ENCODE peak calls at places on chromosomes 3 and 15, in six cellular contexts. D, I, B, U, O and S are unnamed samples.

GRCh38 chr3:133464573-133464972 is 64.7 kb downstream of the BFSP2 start:
- DNase-seq in U (no peak), B (no peak), O (no peak), D (no peak), I (no peak), S (no peak)

GRCh38 chr3:110933786-110934415 is 137.7 kb upstream of the NECTIN3 start:
- DNase-seq in U (no peak), D (no peak), I (no peak), B (no peak), O (no peak), S (no peak)

GRCh38 chr3:7669641-7670040 is 808.7 kb downstream of the GRM7 start:
- DNase-seq in I (no peak), U (no peak), O (no peak), B (no peak), D (no peak), S (no peak)

GRCh38 chr15:100898661-100899462 is 19.2 kb downstream of the ALDH1A3 start:
- DNase-seq in D (no peak), O (no peak), U (no peak), I (no peak), B (no peak), S (no peak)

GRCh38 chr3:35296533-35296932 is 342.8 kb upstream of the ARPP21 start:
- DNase-seq in O (no peak), B (no peak), D (no peak), U (no peak), I (no peak), S (no peak)

GRCh38 chr15:77118787-77119410 is 48.0 kb upstream of the TSPAN3 start:
- DNase-seq in I (no peak), O (no peak), U (peak), D (peak), B (peak), S (peak)

GRCh38 chr3:182331356-182331755 is 461.9 kb upstream of the ATP11B start:
- DNase-seq in I (no peak), D (no peak), O (no peak), B (no peak), U (no peak), S (no peak)

GRCh38 chr3:75863130-75863529 is 77.8 kb upstream of the ZNF717 start:
- DNase-seq in D (no peak), O (no peak), U (no peak), B (no peak), I (no peak), S (no peak)

GRCh38 chr3:114929971-114930732 is 216.9 kb downstream of the ZBTB20 start:
- DNase-seq in I (no peak), B (no peak), D (no peak), O (no peak), U (no peak), S (no peak)

GRCh38 chr3:170809021-170809974 is 60.7 kb downstream of the RPL22L1 start:
- DNase-seq in D (no peak), I (no peak), U (peak), O (no peak), B (no peak), S (peak)
- TF ChIP-seq CTCF in D (peak), I (no peak), U (peak), O (peak), B (peak), S (peak)

DNA sequence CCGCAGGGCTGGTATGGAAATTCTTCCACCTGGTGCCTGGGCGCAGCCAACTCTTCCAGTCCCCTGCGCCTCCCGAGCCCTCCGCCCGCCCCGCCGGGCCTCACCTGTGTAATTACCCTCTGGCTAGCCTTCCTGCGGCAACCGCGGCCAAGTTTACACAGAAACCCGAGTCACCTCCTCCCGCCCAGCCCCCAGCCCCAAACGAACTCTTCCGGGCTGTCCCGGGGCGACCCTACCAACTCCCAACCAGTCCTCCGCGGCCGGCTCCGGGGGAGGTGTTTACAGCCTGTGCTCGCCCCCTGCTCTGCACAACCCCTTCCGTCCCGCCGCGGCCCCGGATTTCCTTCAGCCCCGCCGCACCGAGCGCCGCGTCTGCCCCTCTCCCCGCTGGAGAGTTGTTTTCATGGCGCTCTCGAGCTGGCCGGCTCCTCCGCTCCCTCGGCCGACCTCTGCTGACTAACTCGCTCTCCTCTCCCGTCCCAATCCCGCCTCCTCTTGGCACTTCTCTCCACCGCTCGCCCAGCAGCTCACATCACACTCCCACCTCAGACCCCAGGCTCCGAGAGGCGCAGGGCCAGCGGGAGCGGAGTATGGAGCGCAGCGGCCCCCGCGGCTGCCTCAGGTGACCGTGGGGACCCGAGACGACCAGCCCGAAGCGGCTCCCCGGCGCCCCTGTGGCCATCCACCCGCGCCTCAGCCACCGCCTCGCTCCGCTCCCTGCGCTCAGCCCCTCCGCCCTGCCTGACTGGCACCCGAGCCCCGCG is 538 bp downstream of the ATOSA start:
- DNase-seq in I (peak), O (peak), B (no peak), U (peak), D (peak), S (peak)
- TF ChIP-seq POLR2A in I (no peak), O (no peak), B (no peak), U (no peak), D (no peak), S (no peak)

GRCh38 chr3:5205165-5205941 is 17.8 kb downstream of the EDEM1 start:
- DNase-seq in B (no peak), D (no peak), O (no peak), I (no peak), U (no peak), S (no peak)

GRCh38 chr3:5201536-5201935 is 14.0 kb downstream of the EDEM1 start:
- DNase-seq in U (no peak), O (no peak), I (no peak), B (no peak), D (no peak), S (no peak)

GRCh38 chr3:5198986-5199731 is 11.7 kb downstream of the EDEM1 start:
- DNase-seq in D (no peak), I (no peak), B (no peak), O (no peak), U (no peak), S (no peak)

GRCh38 chr3:5198313-5198677 is 10.8 kb downstream of the EDEM1 start:
- DNase-seq in O (no peak), I (no peak), D (no peak), B (no peak), U (no peak), S (no peak)

DNA sequence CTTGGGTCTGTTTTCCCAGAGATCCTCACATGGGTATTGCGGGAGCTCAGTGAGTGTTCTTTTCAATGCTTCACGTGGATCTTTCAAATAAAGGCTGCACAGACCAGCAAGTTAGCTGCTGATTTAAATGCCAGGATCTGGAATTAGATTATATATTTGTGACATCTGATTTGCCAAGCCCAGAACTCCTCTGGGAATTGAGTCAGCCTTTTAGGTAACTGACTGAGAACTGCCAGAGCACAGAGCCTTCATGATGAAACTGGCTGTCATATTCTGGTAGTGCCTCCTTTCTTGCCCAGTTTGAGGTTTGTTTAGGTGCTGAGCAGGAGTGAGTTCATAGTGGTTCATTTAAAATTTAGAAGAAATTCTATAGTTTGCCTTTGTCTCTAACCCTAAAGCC is 14.8 kb downstream of the EDEM1 start:
- DNase-seq in I (no peak), D (no peak), B (no peak), O (no peak), U (no peak), S (no peak)
- H3K27ac ChIP-seq in I (no peak), D (no peak), B (no peak), O (no peak), U (no peak), S (no peak)

GRCh38 chr3:18424213-18424861 is 802 bp downstream of the SATB1 start:
- DNase-seq in B (no peak), O (peak), U (peak), D (no peak), I (peak), S (no peak)

GRCh38 chr3:18426597-18426996 is 1.5 kb upstream of the SATB1 start:
- DNase-seq in D (no peak), I (no peak), B (no peak), O (no peak), U (no peak), S (no peak)

GRCh38 chr3:18423401-18424212 is 1.5 kb downstream of the SATB1 start:
- DNase-seq in O (peak), U (peak), I (peak), B (no peak), D (peak), S (peak)

GRCh38 chr3:18425641-18426403 is 683 bp upstream of the SATB1 start:
- DNase-seq in O (peak), U (peak), D (peak), I (peak), B (no peak), S (no peak)

GRCh38 chr3:18424862-18425640 is at the start of gene SATB1:
- DNase-seq in D (peak), U (peak), I (peak), O (peak), B (peak), S (peak)
- TF ChIP-seq CTCF in D (no peak), U (no peak), I (no peak), O (no peak), B (no peak), S (no peak)

DNA sequence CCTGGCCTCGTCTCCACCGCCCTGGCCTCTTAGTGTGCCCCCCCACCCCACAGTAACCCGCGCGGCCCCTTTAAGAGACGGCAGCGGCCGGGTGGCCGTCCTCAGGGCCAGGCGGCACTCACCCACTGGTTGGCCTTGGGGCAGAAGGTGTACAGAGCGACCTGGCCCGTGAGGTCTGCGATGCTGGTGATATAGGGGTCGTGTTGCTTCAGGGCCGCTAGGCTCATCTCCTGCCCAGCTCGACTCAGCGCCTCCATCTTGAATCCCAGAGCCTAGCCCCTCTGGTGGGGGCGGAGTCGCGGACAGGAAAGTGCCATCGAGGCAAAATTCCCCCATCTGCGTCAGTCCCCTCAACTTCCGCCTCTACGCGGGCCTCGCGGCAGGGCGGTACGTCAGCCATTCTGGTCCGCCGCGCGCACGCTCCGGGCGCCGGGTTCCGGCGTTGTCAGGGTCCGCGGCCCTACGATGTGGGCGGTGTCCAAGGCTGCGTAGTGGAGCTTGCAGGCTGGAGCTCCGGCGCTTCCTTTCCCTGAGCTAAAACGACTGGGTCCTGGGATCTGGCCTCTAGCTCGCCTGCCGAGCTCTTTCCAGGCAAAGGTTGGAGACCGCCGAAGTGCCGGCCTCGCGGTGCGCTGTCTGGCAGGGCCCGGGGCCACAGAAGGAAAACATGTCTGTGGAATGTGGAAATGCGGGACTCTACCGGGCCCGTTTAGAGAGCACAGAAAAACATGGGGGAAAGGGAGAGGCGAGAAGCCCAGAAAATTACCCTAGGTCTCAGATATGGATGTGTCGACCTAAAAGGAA is at the start of gene DCP1A:
- DNase-seq in I (peak), B (peak), O (peak), D (peak), U (peak), S (peak)
- TF ChIP-seq POLR2A in I (peak), B (peak), O (peak), D (no peak), U (peak), S (peak)